ENCODE peak calls at places on chromosomes 7 and 10, in nine cellular contexts. M is uterus, B is transverse colon, S is brain microvascular endothelial cell, N is esophagus squamous epithelium, Y is Panc1, J is suprapubic skin, D is spleen, L is OCI-LY7. O is an unnamed sample.

GRCh38 chr7:4866528-4867496 is 5.0 kb upstream of the PAPOLB start:
- DNase-seq in M (no peak), B (no peak), S (no peak), N (no peak), Y (no peak), J (no peak), D (no peak), L (no peak), O (no peak)

GRCh38 chr7:50591480-50592438 is 26.6 kb upstream of the DDC start:
- DNase-seq in M (no peak), B (no peak), S (no peak), N (no peak), Y (no peak), J (no peak), D (no peak), L (no peak), O (no peak)

GRCh38 chr10:31263903-31264302 is 55.1 kb upstream of the ZEB1 start:
- DNase-seq in M (no peak), B (no peak), S (no peak), N (no peak), Y (no peak), J (no peak), D (no peak), L (no peak), O (no peak)

GRCh38 chr7:102978280-102978679 is 65.5 kb downstream of the LRRC17 start:
- DNase-seq in M (peak; percentile 36), B (no peak), S (peak; percentile 84), N (no peak), Y (no peak), J (no peak), D (no peak), L (no peak), O (no peak)

GRCh38 chr7:29879609-29880008 is 73.3 kb downstream of the WIPF3 start:
- DNase-seq in M (no peak), B (no peak), S (peak; percentile 64), N (no peak), Y (no peak), J (no peak), D (no peak), L (no peak), O (no peak)

GRCh38 chr7:46352335-46352954 is 431.4 kb upstream of the IGFBP3 start:
- DNase-seq in M (peak; percentile 21), B (no peak), S (peak; percentile 65), N (no peak), Y (peak; percentile 43), J (no peak), D (no peak), L (peak; percentile 25), O (no peak)

GRCh38 chr10:129626309-129626708 is 159.3 kb downstream of the MGMT start:
- DNase-seq in M (no peak), B (no peak), S (no peak), N (no peak), Y (no peak), J (no peak), D (no peak), L (no peak), O (no peak)

GRCh38 chr10:68163735-68164134 is 54.4 kb downstream of the MYPN start:
- DNase-seq in M (no peak), B (no peak), S (no peak), N (no peak), Y (no peak), J (no peak), D (no peak), L (no peak), O (no peak)

GRCh38 chr7:152869677-152870051 is 110.1 kb downstream of the ACTR3B start:
- DNase-seq in M (no peak), B (no peak), S (no peak), N (no peak), Y (no peak), J (no peak), D (no peak), L (no peak), O (no peak)

GRCh38 chr7:133919810-133920209 is 207.3 kb upstream of the LRGUK start:
- DNase-seq in M (no peak), B (no peak), S (no peak), N (no peak), Y (no peak), J (no peak), D (no peak), L (no peak), O (no peak)

GRCh38 chr7:13077466-13077865 is 390.0 kb downstream of the ARL4A start:
- DNase-seq in M (no peak), B (no peak), S (peak; percentile 16), N (no peak), Y (no peak), J (no peak), D (no peak), L (no peak), O (no peak)

GRCh38 chr10:91983403-91983802 is 59.8 kb downstream of the BTAF1 start:
- DNase-seq in M (no peak), B (no peak), S (no peak), N (no peak), Y (no peak), J (no peak), D (no peak), L (no peak), O (no peak)

GRCh38 chr10:110764378-110764777 is 107.3 kb upstream of the PDCD4 start:
- DNase-seq in M (no peak), B (no peak), S (no peak), N (no peak), Y (no peak), J (no peak), D (no peak), L (no peak), O (no peak)

GRCh38 chr7:36001546-36001945 is 151.5 kb upstream of the EEPD1 start:
- DNase-seq in M (no peak), B (no peak), S (peak; percentile 19), N (no peak), Y (no peak), J (no peak), D (no peak), L (no peak), O (no peak)

GRCh38 chr10:112832361-112832878 is 117.6 kb upstream of the TCF7L2 start:
- DNase-seq in M (no peak), B (no peak), S (no peak), N (no peak), Y (no peak), J (no peak), D (no peak), L (no peak), O (no peak)

GRCh38 chr10:11830836-11831519 is 7.8 kb downstream of the PROSER2 start:
- DNase-seq in M (no peak), B (no peak), S (no peak), N (no peak), Y (no peak), J (no peak), D (no peak), L (no peak), O (no peak)

GRCh38 chr10:114525368-114525949 is 121.2 kb upstream of the AFAP1L2 start:
- DNase-seq in M (peak; percentile 50), B (no peak), S (peak; percentile 6), N (no peak), Y (no peak), J (no peak), D (no peak), L (peak; percentile 33), O (no peak)
- H3K4me3 ChIP-seq in M (peak overlapping the region; percentile 39), B (peak overlapping the region; percentile 47), S (no peak overlapping the region), N (peak overlapping the region; percentile 54), Y (no peak overlapping the region), J (peak overlapping the region; percentile 55), D (peak overlapping the region; percentile 14), L (peak overlapping the region; percentile 89), O (peak overlapping the region; percentile 39)

DNA sequence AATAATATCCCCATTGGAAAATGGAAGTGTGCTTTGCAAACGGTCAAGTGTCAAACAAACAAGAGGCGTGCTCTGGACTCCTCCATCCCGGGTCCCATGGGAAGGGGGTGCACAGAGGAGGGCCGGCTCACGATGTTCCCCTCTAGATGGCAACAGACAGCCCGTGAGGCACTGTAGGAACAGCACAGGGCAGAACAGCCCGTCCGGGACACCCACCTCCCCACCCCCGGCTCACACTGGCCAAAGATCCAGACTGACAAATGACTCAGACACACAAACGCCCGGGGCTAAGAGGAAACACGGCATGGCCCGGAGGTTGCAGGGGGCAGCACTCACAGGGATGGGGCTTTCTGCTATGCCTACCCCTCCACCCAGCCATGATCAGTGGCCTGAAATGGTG is 4.9 kb upstream of the ELN start:
- DNase-seq in M (peak; percentile 68), B (no peak), S (peak; percentile 51), N (no peak), Y (no peak), J (peak; percentile 85), D (no peak), L (no peak), O (peak; percentile 75)
- H3K27ac ChIP-seq in M (peak overlapping the region; percentile 23), B (no peak overlapping the region), S (no peak overlapping the region), N (no peak overlapping the region), Y (no peak overlapping the region), J (peak overlapping the region; percentile 42), D (no peak overlapping the region), L (no peak overlapping the region), O (no peak overlapping the region)

GRCh38 chr10:77635402-77636227 is 2.0 kb downstream of the KCNMA1 start:
- DNase-seq in M (no peak), B (no peak), S (no peak), N (no peak), Y (no peak), J (no peak), D (no peak), L (no peak), O (no peak)

GRCh38 chr10:77636286-77636966 is 1.2 kb downstream of the KCNMA1 start:
- DNase-seq in M (no peak), B (no peak), S (no peak), N (no peak), Y (no peak), J (no peak), D (no peak), L (no peak), O (no peak)

GRCh38 chr10:77637474-77637985 is at the start of gene KCNMA1:
- DNase-seq in M (peak; percentile 56), B (peak; percentile 26), S (peak; percentile 28), N (no peak), Y (no peak), J (no peak), D (peak; percentile 83), L (no peak), O (no peak)

GRCh38 chr10:77637986-77638765 is 568 bp upstream of the KCNMA1 start:
- DNase-seq in M (peak; percentile 34), B (peak; percentile 31), S (no peak), N (no peak), Y (no peak), J (no peak), D (peak; percentile 82), L (no peak), O (no peak)

DNA sequence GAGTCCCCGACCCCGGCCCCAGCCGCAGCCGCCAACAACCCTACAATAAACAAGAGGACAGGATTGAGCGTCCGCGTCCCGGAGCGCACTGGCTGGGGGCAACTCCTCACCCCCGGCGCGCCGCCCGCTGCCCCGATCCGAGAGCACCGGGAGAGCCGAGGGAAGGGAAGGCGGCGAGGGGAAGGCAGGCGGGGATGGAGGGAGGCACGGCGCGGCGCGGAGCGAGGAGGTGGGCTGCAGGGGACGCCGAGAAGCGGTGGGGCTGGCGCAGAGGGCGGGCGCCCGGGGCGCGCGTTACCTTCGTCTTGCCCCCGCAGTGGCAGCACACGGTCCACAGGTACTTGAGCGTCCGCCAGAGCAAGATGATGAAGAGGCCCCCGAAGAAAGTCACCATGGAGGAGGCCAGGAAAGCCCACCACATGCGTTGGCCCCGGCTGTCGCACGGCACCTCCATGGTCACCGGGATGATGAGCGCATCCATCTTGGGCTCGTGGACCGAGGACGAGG is 588 bp downstream of the KCNMA1 start:
- DNase-seq in M (no peak), B (no peak), S (no peak), N (no peak), Y (no peak), J (no peak), D (peak; percentile 80), L (no peak), O (peak; percentile 67)
- H3K4me3 ChIP-seq in M (peak overlapping the region; percentile 62), B (peak overlapping the region; percentile 70), S (peak overlapping the region; percentile 81), N (peak overlapping the region; percentile 67), Y (peak overlapping the region; percentile 87), J (peak overlapping the region; percentile 58), D (peak overlapping the region; percentile 33), L (no peak overlapping the region), O (peak overlapping the region; percentile 94)

GRCh38 chr10:80453392-80453714 is 757 bp upstream of the TSPAN14 start:
- DNase-seq in M (no peak), B (no peak), S (no peak), N (no peak), Y (no peak), J (no peak), D (peak; percentile 80), L (no peak), O (no peak)
- H3K27ac ChIP-seq in M (peak overlapping the region; percentile 97), B (peak overlapping the region; percentile 87), S (peak overlapping the region; percentile 11), N (peak overlapping the region; percentile 100), Y (peak overlapping the region; percentile 93), J (peak overlapping the region; percentile 91), D (peak overlapping the region; percentile 86), L (peak overlapping the region; percentile 16), O (peak overlapping the region; percentile 100)